ENCODE peak calls at places on chromosomes 5 and 9, in ten cellular contexts. One of them, this sample, is unnamed.

GRCh38 chr5:14490309-14490711 is 91.3 kb upstream of the OTULINL start:
- DNase-seq in mesothelial cell of epicardium: no peak
- DNase-seq in astrocyte of the spinal cord: no peak
- DNase-seq in PC-9: no peak
- DNase-seq in dorsolateral prefrontal cortex: no peak
- DNase-seq in ascending aorta: no peak
- DNase-seq in spleen: no peak
- DNase-seq in neural progenitor cell: no peak
- DNase-seq in HFF-Myc: no peak
- DNase-seq in BE2C: no peak
- DNase-seq in this sample: peak; percentile 55

GRCh38 chr5:168317096-168317520 is 25.7 kb downstream of the WWC1 start:
- DNase-seq in mesothelial cell of epicardium: no peak
- DNase-seq in astrocyte of the spinal cord: no peak
- DNase-seq in PC-9: no peak
- DNase-seq in dorsolateral prefrontal cortex: no peak
- DNase-seq in ascending aorta: no peak
- DNase-seq in spleen: peak; percentile 30
- DNase-seq in neural progenitor cell: peak; percentile 38
- DNase-seq in HFF-Myc: no peak
- DNase-seq in BE2C: no peak
- DNase-seq in this sample: no peak

GRCh38 chr5:173618927-173619519 is 2.6 kb upstream of the BOD1 start:
- DNase-seq in mesothelial cell of epicardium: no peak
- DNase-seq in astrocyte of the spinal cord: peak; percentile 59
- DNase-seq in PC-9: no peak
- DNase-seq in dorsolateral prefrontal cortex: no peak
- DNase-seq in ascending aorta: no peak
- DNase-seq in spleen: no peak
- DNase-seq in neural progenitor cell: peak; percentile 64
- DNase-seq in HFF-Myc: no peak
- DNase-seq in BE2C: peak; percentile 48
- DNase-seq in this sample: no peak

GRCh38 chr9:121073038-121073437 is 1.7 kb upstream of the CNTRL start:
- DNase-seq in mesothelial cell of epicardium: no peak
- DNase-seq in astrocyte of the spinal cord: peak; percentile 38
- DNase-seq in PC-9: no peak
- DNase-seq in dorsolateral prefrontal cortex: no peak
- DNase-seq in ascending aorta: no peak
- DNase-seq in spleen: no peak
- DNase-seq in neural progenitor cell: no peak
- DNase-seq in HFF-Myc: peak; percentile 66
- DNase-seq in BE2C: no peak
- DNase-seq in this sample: no peak

GRCh38 chr9:124399999-124400940 is 15.0 kb downstream of the PSMB7 start:
- DNase-seq in mesothelial cell of epicardium: no peak
- DNase-seq in astrocyte of the spinal cord: no peak
- DNase-seq in PC-9: no peak
- DNase-seq in dorsolateral prefrontal cortex: no peak
- DNase-seq in ascending aorta: no peak
- DNase-seq in spleen: no peak
- DNase-seq in neural progenitor cell: peak; percentile 48
- DNase-seq in HFF-Myc: no peak
- DNase-seq in BE2C: no peak
- DNase-seq in this sample: no peak

GRCh38 chr5:179243333-179243732 is 101.9 kb downstream of the ADAMTS2 start:
- DNase-seq in mesothelial cell of epicardium: no peak
- DNase-seq in astrocyte of the spinal cord: peak; percentile 12
- DNase-seq in PC-9: no peak
- DNase-seq in dorsolateral prefrontal cortex: peak; percentile 58
- DNase-seq in ascending aorta: no peak
- DNase-seq in spleen: no peak
- DNase-seq in neural progenitor cell: no peak
- DNase-seq in HFF-Myc: peak; percentile 58
- DNase-seq in BE2C: no peak
- DNase-seq in this sample: no peak

GRCh38 chr9:88280816-88281382 is 107.3 kb upstream of the SPIN1 start:
- DNase-seq in mesothelial cell of epicardium: no peak
- DNase-seq in astrocyte of the spinal cord: peak; percentile 67
- DNase-seq in PC-9: peak; percentile 83
- DNase-seq in dorsolateral prefrontal cortex: no peak
- DNase-seq in ascending aorta: no peak
- DNase-seq in spleen: no peak
- DNase-seq in neural progenitor cell: peak; percentile 64
- DNase-seq in HFF-Myc: no peak
- DNase-seq in BE2C: no peak
- DNase-seq in this sample: no peak

GRCh38 chr9:92393686-92394085 is 10.7 kb downstream of the OGN start:
- DNase-seq in mesothelial cell of epicardium: no peak
- DNase-seq in astrocyte of the spinal cord: no peak
- DNase-seq in PC-9: no peak
- DNase-seq in dorsolateral prefrontal cortex: no peak
- DNase-seq in ascending aorta: no peak
- DNase-seq in spleen: no peak
- DNase-seq in neural progenitor cell: no peak
- DNase-seq in HFF-Myc: no peak
- DNase-seq in BE2C: no peak
- DNase-seq in this sample: peak; percentile 50

GRCh38 chr9:16033253-16033652 is 480.4 kb downstream of the CCDC171 start:
- DNase-seq in mesothelial cell of epicardium: no peak
- DNase-seq in astrocyte of the spinal cord: no peak
- DNase-seq in PC-9: no peak
- DNase-seq in dorsolateral prefrontal cortex: no peak
- DNase-seq in ascending aorta: no peak
- DNase-seq in spleen: no peak
- DNase-seq in neural progenitor cell: no peak
- DNase-seq in HFF-Myc: no peak
- DNase-seq in BE2C: no peak
- DNase-seq in this sample: no peak

GRCh38 chr5:133289686-133290367 is 238.0 kb downstream of the HSPA4 start:
- DNase-seq in mesothelial cell of epicardium: no peak
- DNase-seq in astrocyte of the spinal cord: no peak
- DNase-seq in PC-9: peak; percentile 87
- DNase-seq in dorsolateral prefrontal cortex: no peak
- DNase-seq in ascending aorta: no peak
- DNase-seq in spleen: no peak
- DNase-seq in neural progenitor cell: no peak
- DNase-seq in HFF-Myc: no peak
- DNase-seq in BE2C: no peak
- DNase-seq in this sample: peak; percentile 74

GRCh38 chr5:115588640-115589039 is 13.6 kb downstream of the TICAM2 start:
- DNase-seq in mesothelial cell of epicardium: no peak
- DNase-seq in astrocyte of the spinal cord: no peak
- DNase-seq in PC-9: no peak
- DNase-seq in dorsolateral prefrontal cortex: no peak
- DNase-seq in ascending aorta: no peak
- DNase-seq in spleen: no peak
- DNase-seq in neural progenitor cell: no peak
- DNase-seq in HFF-Myc: no peak
- DNase-seq in BE2C: no peak
- DNase-seq in this sample: no peak

GRCh38 chr5:122516432-122516743 is 204.4 kb downstream of the SNCAIP start:
- DNase-seq in mesothelial cell of epicardium: no peak
- DNase-seq in astrocyte of the spinal cord: no peak
- DNase-seq in PC-9: no peak
- DNase-seq in dorsolateral prefrontal cortex: no peak
- DNase-seq in ascending aorta: no peak
- DNase-seq in spleen: no peak
- DNase-seq in neural progenitor cell: no peak
- DNase-seq in HFF-Myc: no peak
- DNase-seq in BE2C: no peak
- DNase-seq in this sample: no peak

GRCh38 chr5:122517091-122517490 is 205.1 kb downstream of the SNCAIP start:
- DNase-seq in mesothelial cell of epicardium: no peak
- DNase-seq in astrocyte of the spinal cord: no peak
- DNase-seq in PC-9: no peak
- DNase-seq in dorsolateral prefrontal cortex: no peak
- DNase-seq in ascending aorta: no peak
- DNase-seq in spleen: no peak
- DNase-seq in neural progenitor cell: no peak
- DNase-seq in HFF-Myc: no peak
- DNase-seq in BE2C: no peak
- DNase-seq in this sample: no peak

GRCh38 chr5:122515709-122516431 is 203.8 kb downstream of the SNCAIP start:
- DNase-seq in mesothelial cell of epicardium: peak; percentile 58
- DNase-seq in astrocyte of the spinal cord: peak; percentile 77
- DNase-seq in PC-9: peak; percentile 59
- DNase-seq in dorsolateral prefrontal cortex: no peak
- DNase-seq in ascending aorta: no peak
- DNase-seq in spleen: no peak
- DNase-seq in neural progenitor cell: peak; percentile 86
- DNase-seq in HFF-Myc: peak; percentile 43
- DNase-seq in BE2C: peak; percentile 46
- DNase-seq in this sample: peak; percentile 82
- TF ChIP-seq CTCF in mesothelial cell of epicardium: peak; percentile 59
- TF ChIP-seq CTCF in astrocyte of the spinal cord: peak; percentile 77
- TF ChIP-seq CTCF in PC-9: peak; percentile 77
- TF ChIP-seq CTCF in dorsolateral prefrontal cortex: peak; percentile 45
- TF ChIP-seq CTCF in ascending aorta: peak; percentile 52
- TF ChIP-seq CTCF in spleen: peak; percentile 53
- TF ChIP-seq CTCF in neural progenitor cell: peak; percentile 92
- TF ChIP-seq CTCF in HFF-Myc: peak; percentile 68
- TF ChIP-seq CTCF in BE2C: peak; percentile 82
- TF ChIP-seq CTCF in this sample: peak; percentile 94

GRCh38 chr5:150573216-150573615 is 65.3 kb downstream of the NDST1 start:
- DNase-seq in mesothelial cell of epicardium: no peak
- DNase-seq in astrocyte of the spinal cord: no peak
- DNase-seq in PC-9: no peak
- DNase-seq in dorsolateral prefrontal cortex: peak; percentile 4
- DNase-seq in ascending aorta: no peak
- DNase-seq in spleen: no peak
- DNase-seq in neural progenitor cell: no peak
- DNase-seq in HFF-Myc: no peak
- DNase-seq in BE2C: no peak
- DNase-seq in this sample: no peak

GRCh38 chr5:150571836-150572235 is 63.9 kb downstream of the NDST1 start:
- DNase-seq in mesothelial cell of epicardium: no peak
- DNase-seq in astrocyte of the spinal cord: no peak
- DNase-seq in PC-9: no peak
- DNase-seq in dorsolateral prefrontal cortex: no peak
- DNase-seq in ascending aorta: no peak
- DNase-seq in spleen: no peak
- DNase-seq in neural progenitor cell: no peak
- DNase-seq in HFF-Myc: no peak
- DNase-seq in BE2C: no peak
- DNase-seq in this sample: no peak

GRCh38 chr5:150574818-150575537 is 65.5 kb upstream of the SYNPO start:
- DNase-seq in mesothelial cell of epicardium: no peak
- DNase-seq in astrocyte of the spinal cord: no peak
- DNase-seq in PC-9: no peak
- DNase-seq in dorsolateral prefrontal cortex: peak; percentile 26
- DNase-seq in ascending aorta: no peak
- DNase-seq in spleen: no peak
- DNase-seq in neural progenitor cell: no peak
- DNase-seq in HFF-Myc: peak; percentile 16
- DNase-seq in BE2C: peak; percentile 84
- DNase-seq in this sample: no peak

GRCh38 chr5:150575745-150576448 is 64.6 kb upstream of the SYNPO start:
- DNase-seq in mesothelial cell of epicardium: no peak
- DNase-seq in astrocyte of the spinal cord: no peak
- DNase-seq in PC-9: no peak
- DNase-seq in dorsolateral prefrontal cortex: peak; percentile 8
- DNase-seq in ascending aorta: no peak
- DNase-seq in spleen: no peak
- DNase-seq in neural progenitor cell: no peak
- DNase-seq in HFF-Myc: no peak
- DNase-seq in BE2C: no peak
- DNase-seq in this sample: no peak

GRCh38 chr5:150573867-150574817 is 66.2 kb downstream of the NDST1 start:
- DNase-seq in mesothelial cell of epicardium: no peak
- DNase-seq in astrocyte of the spinal cord: no peak
- DNase-seq in PC-9: no peak
- DNase-seq in dorsolateral prefrontal cortex: peak; percentile 40
- DNase-seq in ascending aorta: no peak
- DNase-seq in spleen: no peak
- DNase-seq in neural progenitor cell: no peak
- DNase-seq in HFF-Myc: no peak
- DNase-seq in BE2C: no peak
- DNase-seq in this sample: no peak
- TF ChIP-seq CTCF in mesothelial cell of epicardium: no peak
- TF ChIP-seq CTCF in astrocyte of the spinal cord: peak; percentile 18
- TF ChIP-seq CTCF in PC-9: no peak
- TF ChIP-seq CTCF in dorsolateral prefrontal cortex: no peak
- TF ChIP-seq CTCF in ascending aorta: no peak
- TF ChIP-seq CTCF in spleen: no peak
- TF ChIP-seq CTCF in neural progenitor cell: peak; percentile 18
- TF ChIP-seq CTCF in HFF-Myc: peak; percentile 27
- TF ChIP-seq CTCF in BE2C: peak; percentile 33
- TF ChIP-seq CTCF in this sample: no peak

GRCh38 chr5:851076-851475 is 290 bp upstream of the ZDHHC11 start:
- DNase-seq in mesothelial cell of epicardium: no peak
- DNase-seq in astrocyte of the spinal cord: no peak
- DNase-seq in PC-9: no peak
- DNase-seq in dorsolateral prefrontal cortex: peak; percentile 25
- DNase-seq in ascending aorta: no peak
- DNase-seq in spleen: peak; percentile 63
- DNase-seq in neural progenitor cell: no peak
- DNase-seq in HFF-Myc: no peak
- DNase-seq in BE2C: no peak
- DNase-seq in this sample: no peak

GRCh38 chr5:852018-852417 is 1.2 kb upstream of the ZDHHC11 start:
- DNase-seq in mesothelial cell of epicardium: no peak
- DNase-seq in astrocyte of the spinal cord: no peak
- DNase-seq in PC-9: no peak
- DNase-seq in dorsolateral prefrontal cortex: no peak
- DNase-seq in ascending aorta: no peak
- DNase-seq in spleen: no peak
- DNase-seq in neural progenitor cell: no peak
- DNase-seq in HFF-Myc: no peak
- DNase-seq in BE2C: no peak
- DNase-seq in this sample: no peak

GRCh38 chr5:851553-851952 is 767 bp upstream of the ZDHHC11 start:
- DNase-seq in mesothelial cell of epicardium: no peak
- DNase-seq in astrocyte of the spinal cord: no peak
- DNase-seq in PC-9: no peak
- DNase-seq in dorsolateral prefrontal cortex: peak; percentile 36
- DNase-seq in ascending aorta: no peak
- DNase-seq in spleen: no peak
- DNase-seq in neural progenitor cell: no peak
- DNase-seq in HFF-Myc: no peak
- DNase-seq in BE2C: no peak
- DNase-seq in this sample: no peak

GRCh38 chr5:849651-850301 is 1.0 kb downstream of the ZDHHC11 start:
- DNase-seq in mesothelial cell of epicardium: no peak
- DNase-seq in astrocyte of the spinal cord: no peak
- DNase-seq in PC-9: no peak
- DNase-seq in dorsolateral prefrontal cortex: peak; percentile 35
- DNase-seq in ascending aorta: no peak
- DNase-seq in spleen: peak; percentile 70
- DNase-seq in neural progenitor cell: peak; percentile 51
- DNase-seq in HFF-Myc: no peak
- DNase-seq in BE2C: no peak
- DNase-seq in this sample: no peak

GRCh38 chr5:850511-851006 is at the start of gene ZDHHC11:
- DNase-seq in mesothelial cell of epicardium: no peak
- DNase-seq in astrocyte of the spinal cord: no peak
- DNase-seq in PC-9: no peak
- DNase-seq in dorsolateral prefrontal cortex: peak; percentile 36
- DNase-seq in ascending aorta: no peak
- DNase-seq in spleen: peak; percentile 76
- DNase-seq in neural progenitor cell: peak; percentile 58
- DNase-seq in HFF-Myc: no peak
- DNase-seq in BE2C: peak; percentile 94
- DNase-seq in this sample: no peak
- TF ChIP-seq CTCF in mesothelial cell of epicardium: no peak
- TF ChIP-seq CTCF in astrocyte of the spinal cord: no peak
- TF ChIP-seq CTCF in PC-9: no peak
- TF ChIP-seq CTCF in dorsolateral prefrontal cortex: no peak
- TF ChIP-seq CTCF in ascending aorta: no peak
- TF ChIP-seq CTCF in spleen: no peak
- TF ChIP-seq CTCF in neural progenitor cell: no peak
- TF ChIP-seq CTCF in HFF-Myc: no peak
- TF ChIP-seq CTCF in BE2C: no peak
- TF ChIP-seq CTCF in this sample: no peak

GRCh38 chr5:74394543-74394923 is 246.0 kb downstream of the ENC1 start:
- DNase-seq in mesothelial cell of epicardium: no peak
- DNase-seq in astrocyte of the spinal cord: no peak
- DNase-seq in PC-9: no peak
- DNase-seq in dorsolateral prefrontal cortex: no peak
- DNase-seq in ascending aorta: no peak
- DNase-seq in spleen: no peak
- DNase-seq in neural progenitor cell: no peak
- DNase-seq in HFF-Myc: no peak
- DNase-seq in BE2C: no peak
- DNase-seq in this sample: no peak
- TF ChIP-seq CTCF in mesothelial cell of epicardium: no peak
- TF ChIP-seq CTCF in astrocyte of the spinal cord: no peak
- TF ChIP-seq CTCF in PC-9: no peak
- TF ChIP-seq CTCF in dorsolateral prefrontal cortex: no peak
- TF ChIP-seq CTCF in ascending aorta: no peak
- TF ChIP-seq CTCF in spleen: no peak
- TF ChIP-seq CTCF in neural progenitor cell: no peak
- TF ChIP-seq CTCF in HFF-Myc: no peak
- TF ChIP-seq CTCF in BE2C: peak; percentile 49
- TF ChIP-seq CTCF in this sample: no peak